ENCODE peak calls at places on chromosomes 2 and 18, in ten cellular contexts. Y is tibial artery, P is mesendoderm, A is stomach, H is psoas muscle, S is Peyer's patch, C is GM23338, B is PC-9, L is lung, J is body of pancreas. T is an unnamed sample. For H3K4me1, the result is how much of the 10 kb centered on the place peaks cover.

GRCh38 chr2:46034535-46034934 is 262.7 kb upstream of the EPAS1 start:
- DNase-seq in Y (no peak), P (no peak), A (peak), H (peak), S (no peak), C (no peak), B (no peak), L (no peak), J (peak), T (no peak)

GRCh38 chr2:187148059-187148714 is 299.2 kb upstream of the ZSWIM2 start:
- DNase-seq in Y (no peak), P (no peak), A (no peak), H (no peak), S (no peak), C (no peak), B (no peak), L (no peak), J (no peak), T (no peak)

GRCh38 chr2:169644173-169644572 is 50.0 kb downstream of the CFAP210 start:
- DNase-seq in Y (no peak), P (no peak), A (no peak), H (no peak), S (no peak), C (no peak), B (no peak), L (no peak), J (no peak), T (no peak)

GRCh38 chr2:165953306-165953654 is 296 bp downstream of the TTC21B start:
- DNase-seq in Y (peak), P (no peak), A (no peak), H (no peak), S (no peak), C (no peak), B (peak), L (no peak), J (no peak), T (no peak)

GRCh38 chr2:166959556-166959955 is 71.3 kb downstream of the XIRP2 start:
- DNase-seq in Y (no peak), P (no peak), A (no peak), H (no peak), S (no peak), C (no peak), B (no peak), L (no peak), J (no peak), T (no peak)

GRCh38 chr2:240688563-240688919 is 3.1 kb upstream of the AQP12A start:
- DNase-seq in Y (no peak), P (no peak), A (no peak), H (no peak), S (no peak), C (no peak), B (no peak), L (no peak), J (peak), T (no peak)

GRCh38 chr2:71923887-71924533 is 223.7 kb downstream of the CYP26B1 start:
- DNase-seq in Y (peak), P (peak), A (peak), H (peak), S (peak), C (peak), B (peak), L (peak), J (peak), T (peak)

GRCh38 chr2:31335921-31336570 is 78.5 kb downstream of the XDH start:
- DNase-seq in Y (no peak), P (peak), A (no peak), H (no peak), S (no peak), C (no peak), B (no peak), L (peak), J (no peak), T (no peak)

GRCh38 chr2:217919204-217919603 is 83.6 kb downstream of the TNS1 start:
- DNase-seq in Y (no peak), P (no peak), A (no peak), H (peak), S (no peak), C (no peak), B (no peak), L (no peak), J (no peak), T (no peak)

GRCh38 chr2:217922101-217923006 is 80.4 kb downstream of the TNS1 start:
- DNase-seq in Y (peak), P (no peak), A (no peak), H (peak), S (no peak), C (no peak), B (no peak), L (no peak), J (peak), T (peak)

GRCh38 chr2:217918220-217919024 is 84.4 kb downstream of the TNS1 start:
- DNase-seq in Y (peak), P (peak), A (no peak), H (peak), S (no peak), C (peak), B (no peak), L (no peak), J (peak), T (no peak)

GRCh38 chr2:217920879-217921603 is 81.8 kb downstream of the TNS1 start:
- DNase-seq in Y (peak), P (peak), A (no peak), H (peak), S (no peak), C (peak), B (no peak), L (no peak), J (peak), T (no peak)

DNA sequence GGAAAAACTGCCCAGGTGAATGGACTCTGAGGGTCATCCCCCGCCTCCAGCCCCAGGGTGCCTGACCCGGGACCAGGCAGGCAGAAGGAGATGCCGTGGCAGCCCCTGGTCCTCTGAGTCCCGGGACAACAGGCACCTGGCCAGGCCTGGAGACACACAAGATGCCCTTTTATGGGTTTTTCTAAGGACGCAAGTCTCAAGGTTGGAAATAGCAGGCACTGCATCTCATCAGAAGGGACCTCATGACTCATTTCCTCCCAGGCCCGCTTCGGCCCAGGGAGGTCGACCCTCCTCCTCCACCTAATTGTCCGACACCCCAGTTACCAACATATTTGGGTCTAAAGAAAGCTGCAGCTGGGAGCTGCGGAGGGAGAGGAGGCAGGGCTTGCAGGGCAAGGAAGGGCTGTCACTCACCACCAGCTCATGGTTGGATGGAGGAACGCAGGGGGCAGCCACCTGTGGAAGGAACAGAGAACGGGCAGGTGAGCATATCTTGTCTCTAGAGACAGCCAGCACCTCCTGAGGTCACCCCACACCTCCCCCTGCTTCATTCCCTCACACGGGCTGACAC is 82.9 kb downstream of the TNS1 start:
- DNase-seq in Y (peak), P (peak), A (no peak), H (peak), S (no peak), C (peak), B (no peak), L (no peak), J (peak), T (no peak)
- H3K4me1 ChIP-seq in Y (under half), P (under half), A (half or more), H (half or more), S (under half), C (under half), B (under half), L (under half), J (half or more), T (under half)

GRCh38 chr2:222424281-222424728 is at the start of gene SGPP2:
- DNase-seq in Y (no peak), P (no peak), A (peak), H (no peak), S (peak), C (peak), B (peak), L (peak), J (peak), T (peak)
- H3K4me3 ChIP-seq in Y (peak), P (no peak), A (peak), H (peak), S (peak), C (peak), B (peak), L (peak), J (peak), T (peak)

GRCh38 chr2:234873828-234874173 is 78.0 kb upstream of the SH3BP4 start:
- DNase-seq in Y (no peak), P (no peak), A (no peak), H (no peak), S (no peak), C (no peak), B (no peak), L (no peak), J (no peak), T (no peak)
- H3K4me1 ChIP-seq in Y (under half), P (under half), A (under half), H (under half), S (under half), C (under half), B (under half), L (under half), J (under half), T (under half)

GRCh38 chr2:10043256-10043905 is at the start of gene KLF11:
- DNase-seq in Y (peak), P (peak), A (peak), H (peak), S (peak), C (peak), B (peak), L (peak), J (peak), T (peak)

GRCh38 chr2:10042301-10043161 is 819 bp upstream of the KLF11 start:
- DNase-seq in Y (peak), P (peak), A (peak), H (peak), S (peak), C (peak), B (peak), L (peak), J (peak), T (peak)

GRCh38 chr2:10043906-10044601 is 704 bp downstream of the KLF11 start:
- DNase-seq in Y (peak), P (peak), A (peak), H (peak), S (peak), C (peak), B (peak), L (peak), J (peak), T (peak)

GRCh38 chr2:10039658-10040410 is 3.5 kb upstream of the KLF11 start:
- DNase-seq in Y (peak), P (no peak), A (peak), H (peak), S (no peak), C (no peak), B (no peak), L (no peak), J (peak), T (no peak)

GRCh38 chr2:10041711-10042110 is 1.6 kb upstream of the KLF11 start:
- DNase-seq in Y (no peak), P (no peak), A (no peak), H (no peak), S (no peak), C (no peak), B (no peak), L (no peak), J (no peak), T (no peak)
- H3K4me3 ChIP-seq in Y (no peak), P (no peak), A (no peak), H (peak), S (no peak), C (no peak), B (no peak), L (no peak), J (no peak), T (peak)

DNA sequence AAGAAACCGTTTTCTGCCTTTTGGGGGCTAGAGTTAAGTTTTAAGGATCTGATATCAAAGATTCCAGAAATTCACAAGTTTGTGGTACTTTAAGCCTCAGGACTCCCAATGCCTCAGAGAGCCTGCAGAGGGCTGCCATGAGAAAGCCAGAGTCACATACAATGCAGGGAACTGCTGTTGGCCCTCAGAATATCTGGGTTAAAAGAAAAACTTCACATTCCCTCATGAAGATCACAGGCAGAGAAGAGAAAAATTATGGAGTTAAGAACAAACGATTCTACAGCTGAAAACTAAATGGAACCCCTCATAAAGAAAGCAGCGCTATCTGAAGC is 39.5 kb downstream of the HDAC4 start:
- DNase-seq in Y (no peak), P (peak), A (no peak), H (no peak), S (no peak), C (peak), B (no peak), L (no peak), J (no peak), T (no peak)
- H3K4me1 ChIP-seq in Y (under half), P (under half), A (under half), H (under half), S (under half), C (under half), B (under half), L (under half), J (under half), T (under half)

DNA sequence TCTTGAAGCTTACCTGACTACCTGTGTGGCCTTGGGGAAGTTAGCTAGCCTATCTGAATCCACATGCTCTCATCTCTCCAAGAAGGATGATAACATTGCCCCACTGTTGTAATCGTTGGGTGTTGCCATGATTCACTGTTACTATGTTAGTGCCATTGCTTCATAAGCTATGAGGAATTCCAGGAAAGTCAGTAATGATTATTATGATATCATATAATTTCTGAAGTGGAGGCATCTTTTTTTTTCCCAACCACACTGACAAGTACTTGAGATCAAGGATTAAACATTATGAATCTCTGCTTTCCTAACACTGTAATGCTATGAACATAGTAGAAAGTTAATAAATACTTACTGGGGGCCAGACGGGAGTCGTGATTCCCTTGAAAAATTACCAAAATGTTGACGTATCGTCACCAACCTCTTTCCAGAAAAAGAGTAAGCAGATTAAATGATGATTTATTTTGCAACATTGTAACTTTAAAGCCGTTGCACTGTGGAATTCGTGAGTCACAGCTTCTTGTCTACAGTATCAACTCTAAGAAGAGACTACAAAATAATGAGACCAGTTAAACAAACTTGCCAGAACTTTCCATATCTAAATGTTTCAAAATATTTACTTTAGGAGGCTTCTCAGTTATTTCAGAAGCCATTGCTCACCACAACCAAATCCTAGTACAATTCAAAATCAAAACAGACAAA is 459.9 kb downstream of the PIK3C3 start:
- DNase-seq in Y (peak), P (peak), A (no peak), H (no peak), S (no peak), C (no peak), B (no peak), L (no peak), J (no peak), T (no peak)
- H3K4me3 ChIP-seq in Y (no peak), P (no peak), A (no peak), H (no peak), S (no peak), C (no peak), B (no peak), L (no peak), J (no peak), T (no peak)

GRCh38 chr2:199464614-199465352 is 7.0 kb upstream of the SATB2 start:
- DNase-seq in Y (no peak), P (no peak), A (no peak), H (no peak), S (no peak), C (no peak), B (no peak), L (no peak), J (no peak), T (no peak)
- H3K4me1 ChIP-seq in Y (under half), P (under half), A (half or more), H (under half), S (under half), C (half or more), B (under half), L (under half), J (under half), T (under half)

T was measured in Caco-2.